ENCODE peak calls at places on chromosomes 1 and 21, in six cellular contexts. Q is T-helper 9 cell; U is stimulated activated CD4-positive, alpha-beta T cell treated with anti-CD3 and anti-CD28 coated beads, Interleukin-1b, Interleukin-23, amount 100 ng/mL, for 4 hours; J is dorsolateral prefrontal cortex; H is naive B cell; G is stimulated activated CD8-positive, alpha-beta memory T cell treated with anti-CD3 and anti-CD28 coated beads, Interleukin-7, amount 100 ng/mL, for 1 hour. S is an unnamed sample.

GRCh38 chr1:167457936-167458584 is 60.3 kb downstream of the CD247 start:
- DNase-seq in Q (no peak), U (no peak), J (no peak), H (no peak), G (no peak), S (no peak)

GRCh38 chr1:202958544-202959275 is 598 bp upstream of the ADIPOR1 start:
- DNase-seq in Q (no peak), U (no peak), J (no peak), H (no peak), G (no peak), S (no peak)

GRCh38 chr1:155657463-155657862 is 31.1 kb downstream of the YY1AP1 start:
- DNase-seq in Q (no peak), U (no peak), J (no peak), H (no peak), G (no peak), S (no peak)

GRCh38 chr21:26572668-26573381 is at the start of gene CYYR1:
- DNase-seq in Q (no peak), U (no peak), J (no peak), H (no peak), G (no peak), S (no peak)

GRCh38 chr1:21251773-21252471 is 38.3 kb downstream of the ECE1 start:
- DNase-seq in Q (no peak), U (no peak), J (no peak), H (no peak), G (no peak), S (no peak)

GRCh38 chr1:204194771-204195170 is 1.5 kb downstream of the KISS1 start:
- DNase-seq in Q (no peak), U (no peak), J (no peak), H (no peak), G (no peak), S (no peak)

GRCh38 chr1:5999711-6000443 is 7.7 kb upstream of the NPHP4 start:
- DNase-seq in Q (no peak), U (no peak), J (peak), H (no peak), G (no peak), S (no peak)

GRCh38 chr21:29523646-29524045 is 224.9 kb downstream of the BACH1 start:
- DNase-seq in Q (no peak), U (no peak), J (no peak), H (no peak), G (no peak), S (no peak)

GRCh38 chr1:157193702-157194391 is 55.7 kb upstream of the ETV3 start:
- DNase-seq in Q (peak), U (peak), J (peak), H (peak), G (no peak), S (peak)

GRCh38 chr1:98119793-98120192 is 199.0 kb upstream of the DPYD start:
- DNase-seq in Q (no peak), U (no peak), J (no peak), H (no peak), G (no peak), S (no peak)

GRCh38 chr21:18334066-18334465 is 69.5 kb downstream of the TMPRSS15 start:
- DNase-seq in Q (no peak), U (no peak), J (no peak), H (no peak), G (no peak), S (no peak)

GRCh38 chr1:116569776-116570357 is 959 bp downstream of the CD58 start:
- DNase-seq in Q (peak), U (peak), J (no peak), H (peak), G (no peak), S (peak)

GRCh38 chr1:43853161-43853921 is 80.3 kb upstream of the ARTN start:
- DNase-seq in Q (no peak), U (no peak), J (peak), H (no peak), G (peak), S (peak)

GRCh38 chr1:10236405-10237156 is 26.2 kb downstream of the KIF1B start:
- DNase-seq in Q (no peak), U (no peak), J (no peak), H (no peak), G (no peak), S (no peak)

GRCh38 chr1:29519108-29519507 is 282.8 kb downstream of the PTPRU start:
- DNase-seq in Q (no peak), U (no peak), J (no peak), H (no peak), G (no peak), S (peak)

GRCh38 chr1:30450148-30450817 is 273.1 kb downstream of the MATN1 start:
- DNase-seq in Q (no peak), U (no peak), J (no peak), H (no peak), G (no peak), S (no peak)

GRCh38 chr1:202235856-202236837 is 42.5 kb downstream of the LGR6 start:
- DNase-seq in Q (peak), U (peak), J (peak), H (peak), G (peak), S (peak)

GRCh38 chr1:86846166-86846647 is 67.7 kb downstream of the SELENOF start:
- DNase-seq in Q (no peak), U (no peak), J (no peak), H (no peak), G (no peak), S (no peak)

GRCh38 chr1:24929091-24929875 is 793 bp downstream of the RUNX3 start:
- DNase-seq in Q (peak), U (peak), J (no peak), H (peak), G (no peak), S (peak)

GRCh38 chr1:75310067-75310466 is 175.9 kb downstream of the LHX8 start:
- DNase-seq in Q (no peak), U (no peak), J (no peak), H (no peak), G (no peak), S (no peak)

GRCh38 chr1:84968101-84968500 is 28.8 kb downstream of the MCOLN2 start:
- DNase-seq in Q (no peak), U (no peak), J (no peak), H (no peak), G (no peak), S (no peak)

GRCh38 chr1:64962447-64962846 is 3.9 kb downstream of the JAK1 start:
- DNase-seq in Q (no peak), U (no peak), J (no peak), H (peak), G (no peak), S (no peak)

GRCh38 chr21:19541612-19542011 is 1138.0 kb upstream of the TMPRSS15 start:
- DNase-seq in Q (no peak), U (no peak), J (no peak), H (no peak), G (no peak), S (no peak)

GRCh38 chr1:217924924-217925323 is 293.8 kb downstream of the SPATA17 start:
- DNase-seq in Q (no peak), U (no peak), J (peak), H (no peak), G (no peak), S (no peak)

GRCh38 chr1:30888391-30888790 is 20.2 kb downstream of the SDC3 start:
- DNase-seq in Q (no peak), U (no peak), J (peak), H (no peak), G (no peak), S (no peak)

GRCh38 chr1:8681317-8681650 is 136.2 kb downstream of the RERE start:
- DNase-seq in Q (no peak), U (no peak), J (no peak), H (no peak), G (no peak), S (no peak)

GRCh38 chr1:42913426-42914091 is 45.1 kb downstream of the SLC2A1 start:
- DNase-seq in Q (peak), U (no peak), J (no peak), H (peak), G (no peak), S (no peak)

GRCh38 chr1:25658791-25659431 is 42.3 kb downstream of the MAN1C1 start:
- DNase-seq in Q (no peak), U (no peak), J (no peak), H (no peak), G (no peak), S (no peak)